ENCODE peak calls at places on chromosomes 7 and 10, in nine cellular contexts. D, I, C, J, A, O, L, S and R are unnamed samples.

GRCh38 chr7:23242321-23242720 is 4.3 kb upstream of the GPNMB start:
- DNase-seq in S (no peak), I (no peak), A (no peak), L (peak), O (no peak), C (no peak), J (no peak), D (no peak), R (no peak)

GRCh38 chr10:114541081-114541833 is 116.8 kb downstream of the ABLIM1 start:
- DNase-seq in L (no peak), O (peak), D (peak), S (peak), I (no peak), J (no peak), C (no peak), A (peak), R (no peak)

GRCh38 chr10:103668351-103669242 is 175.1 kb downstream of the NEURL1 start:
- DNase-seq in S (peak), J (no peak), D (peak), C (no peak), L (peak), I (no peak), O (no peak), A (no peak), R (no peak)

GRCh38 chr7:116713918-116714317 is 41.9 kb downstream of the MET start:
- DNase-seq in J (no peak), S (no peak), D (no peak), I (no peak), L (no peak), O (no peak), A (no peak), C (no peak), R (no peak)

GRCh38 chr7:90425376-90425775 is 22.1 kb downstream of the CLDN12 start:
- DNase-seq in J (no peak), C (no peak), S (no peak), L (no peak), A (no peak), D (no peak), I (no peak), O (no peak), R (no peak)

GRCh38 chr7:116426428-116427156 is 72.9 kb upstream of the CAV2 start:
- DNase-seq in I (no peak), D (no peak), C (no peak), S (no peak), L (no peak), O (no peak), A (no peak), J (no peak), R (no peak)

GRCh38 chr10:336247-336646 is 201.0 kb downstream of the ZMYND11 start:
- DNase-seq in C (no peak), S (no peak), D (no peak), J (no peak), L (no peak), O (no peak), I (no peak), A (no peak), R (no peak)

GRCh38 chr7:143256932-143257331 is 6.3 kb upstream of the GSTK1 start:
- DNase-seq in I (no peak), A (no peak), C (no peak), S (no peak), D (no peak), L (no peak), J (no peak), O (no peak), R (no peak)

GRCh38 chr10:36448760-36449681 is 676.4 kb upstream of the ANKRD30A start:
- DNase-seq in L (no peak), S (no peak), D (no peak), A (no peak), O (no peak), J (no peak), C (no peak), I (no peak), R (peak)

GRCh38 chr7:2643386-2644229 is 11.8 kb downstream of the TTYH3 start:
- DNase-seq in I (no peak), A (no peak), S (no peak), C (no peak), D (no peak), O (no peak), L (no peak), J (no peak), R (no peak)

GRCh38 chr7:128353610-128354009 is 7.9 kb downstream of the PRRT4 start:
- DNase-seq in A (no peak), D (no peak), I (no peak), J (no peak), C (no peak), S (no peak), O (no peak), L (no peak), R (no peak)

GRCh38 chr10:80462277-80462985 is 8.3 kb downstream of the TSPAN14 start:
- DNase-seq in D (no peak), C (peak), S (peak), L (no peak), A (no peak), I (no peak), J (no peak), O (no peak), R (no peak)

GRCh38 chr10:91901784-91902677 is 7.3 kb downstream of the FGFBP3 start:
- DNase-seq in S (no peak), J (no peak), I (no peak), A (peak), O (no peak), L (no peak), D (no peak), C (no peak), R (no peak)

GRCh38 chr7:70595741-70596574 is 536.0 kb upstream of the GALNT17 start:
- DNase-seq in S (no peak), C (peak), J (peak), O (no peak), D (no peak), A (no peak), I (no peak), L (peak), R (peak)

GRCh38 chr10:76037531-76037930 is 606.1 kb downstream of the LRMDA start:
- DNase-seq in C (no peak), I (no peak), J (no peak), O (no peak), D (no peak), L (no peak), A (no peak), S (no peak), R (no peak)

GRCh38 chr7:7884855-7885254 is 83.7 kb upstream of the GLCCI1 start:
- DNase-seq in L (no peak), A (no peak), S (no peak), D (no peak), O (no peak), C (no peak), J (no peak), I (no peak), R (no peak)